ENCODE peak calls at places on chromosomes 3 and 15, in seven cellular contexts. Y is fibroblast of lung, S is neuronal stem cell, H is PC-3, V is heart right ventricle, Q is IMR-90, W is GM12865. X is an unnamed sample.

GRCh38 chr3:104523136-104523535 is 843.6 kb upstream of the ALCAM start:
- DNase-seq in Y (no peak), S (no peak), H (no peak), V (no peak), Q (no peak), W (peak), X (no peak)

GRCh38 chr15:70284438-70285214 is 186.9 kb upstream of the TLE3 start:
- DNase-seq in Y (no peak), S (no peak), H (no peak), V (peak), Q (no peak), W (no peak), X (no peak)

GRCh38 chr15:32952901-32953889 is 235.4 kb downstream of the GREM1 start:
- DNase-seq in Y (peak), S (no peak), H (no peak), V (no peak), Q (peak), W (no peak), X (no peak)

GRCh38 chr3:136232413-136232812 is 17.7 kb upstream of the PCCB start:
- DNase-seq in Y (no peak), S (no peak), H (no peak), V (no peak), Q (peak), W (no peak), X (no peak)

GRCh38 chr3:157093096-157093495 is 66.9 kb downstream of the CCNL1 start:
- DNase-seq in Y (no peak), S (no peak), H (no peak), V (no peak), Q (no peak), W (peak), X (no peak)

GRCh38 chr3:29486087-29486486 is 205.2 kb downstream of the RBMS3 start:
- DNase-seq in Y (peak), S (no peak), H (peak), V (no peak), Q (peak), W (peak), X (no peak)

GRCh38 chr3:30638685-30639412 is 32.4 kb downstream of the TGFBR2 start:
- DNase-seq in Y (no peak), S (no peak), H (no peak), V (peak), Q (no peak), W (no peak), X (no peak)

GRCh38 chr3:12049675-12050074 is 45.5 kb downstream of the SYN2 start:
- DNase-seq in Y (peak), S (no peak), H (peak), V (no peak), Q (peak), W (no peak), X (no peak)

DNA sequence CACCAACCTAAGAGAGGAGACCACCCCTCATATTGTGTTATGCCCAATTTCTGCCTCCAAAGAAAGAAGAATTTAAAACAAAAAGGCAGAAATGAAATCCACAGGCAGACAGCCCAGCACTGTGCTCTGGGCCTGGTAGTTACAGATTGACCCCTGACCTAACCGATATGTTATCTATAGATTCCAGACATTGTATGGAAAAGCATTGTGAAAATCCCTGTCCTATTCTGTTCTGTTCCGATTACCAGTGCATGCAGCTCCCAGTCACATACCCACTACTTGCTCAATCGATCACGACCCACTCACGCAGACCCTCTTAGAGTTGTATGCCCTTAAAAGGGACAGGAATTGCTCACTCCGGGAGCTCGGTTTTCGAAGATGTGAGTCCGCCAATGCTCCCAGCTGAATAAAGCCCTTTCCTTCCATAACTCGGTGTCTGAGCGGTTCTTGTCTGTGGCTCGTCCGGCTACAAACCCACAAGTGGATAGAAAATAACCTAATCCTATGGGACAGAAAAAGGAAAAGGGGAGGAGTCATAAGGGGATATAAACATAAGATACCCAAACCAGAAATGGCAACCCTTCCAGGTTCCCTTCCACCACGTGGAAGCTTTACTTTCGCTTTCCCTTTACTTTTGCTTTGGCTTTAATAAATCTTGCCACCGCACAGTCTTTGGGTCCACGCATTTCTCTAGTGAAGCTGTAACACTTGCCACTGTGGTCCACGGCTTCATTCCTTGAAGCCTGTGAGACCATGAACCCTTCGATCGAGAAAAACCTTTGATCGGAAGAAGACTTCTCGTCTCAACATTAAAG is 1.7 kb upstream of the CFAP91 start:
- DNase-seq in Y (no peak), S (no peak), H (no peak), V (no peak), Q (no peak), W (peak), X (no peak)
- H3K4me3 ChIP-seq in Y (no peak), S (no peak), H (no peak), V (no peak), Q (no peak), W (no peak), X (no peak)

DNA sequence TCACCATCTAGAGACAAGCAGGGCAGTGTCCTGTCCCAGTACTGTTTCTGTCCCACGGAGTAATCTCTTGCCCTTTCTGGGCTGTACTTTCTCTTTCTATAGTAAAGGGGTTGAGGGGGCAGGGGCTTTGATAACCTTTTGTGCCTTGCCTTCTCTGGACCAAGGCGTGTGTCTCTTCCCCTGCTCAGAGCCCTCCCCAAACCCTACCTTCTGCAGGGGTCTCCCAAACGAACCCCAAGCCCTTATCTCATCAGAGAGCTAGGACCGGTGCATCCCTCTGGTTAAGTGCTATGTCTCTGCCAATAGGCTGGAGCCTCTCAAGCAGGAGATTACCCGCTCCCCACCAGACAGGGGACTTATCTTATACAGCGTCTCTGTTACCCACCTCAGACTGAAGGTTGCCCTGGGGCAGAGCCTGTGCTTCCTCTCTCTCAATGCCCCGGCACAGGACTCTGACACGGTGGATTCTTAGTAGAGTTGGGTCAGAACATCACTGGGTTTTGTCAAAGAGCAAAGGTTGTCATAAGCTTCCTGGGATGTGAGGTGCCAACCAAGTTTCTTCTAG is 2.9 kb downstream of the PLEKHO2 start:
- DNase-seq in Y (no peak), S (no peak), H (no peak), V (no peak), Q (no peak), W (peak), X (no peak)
- H3K4me3 ChIP-seq in Y (peak), S (no peak), H (no peak), V (peak), Q (peak), W (peak), X (no peak)

DNA sequence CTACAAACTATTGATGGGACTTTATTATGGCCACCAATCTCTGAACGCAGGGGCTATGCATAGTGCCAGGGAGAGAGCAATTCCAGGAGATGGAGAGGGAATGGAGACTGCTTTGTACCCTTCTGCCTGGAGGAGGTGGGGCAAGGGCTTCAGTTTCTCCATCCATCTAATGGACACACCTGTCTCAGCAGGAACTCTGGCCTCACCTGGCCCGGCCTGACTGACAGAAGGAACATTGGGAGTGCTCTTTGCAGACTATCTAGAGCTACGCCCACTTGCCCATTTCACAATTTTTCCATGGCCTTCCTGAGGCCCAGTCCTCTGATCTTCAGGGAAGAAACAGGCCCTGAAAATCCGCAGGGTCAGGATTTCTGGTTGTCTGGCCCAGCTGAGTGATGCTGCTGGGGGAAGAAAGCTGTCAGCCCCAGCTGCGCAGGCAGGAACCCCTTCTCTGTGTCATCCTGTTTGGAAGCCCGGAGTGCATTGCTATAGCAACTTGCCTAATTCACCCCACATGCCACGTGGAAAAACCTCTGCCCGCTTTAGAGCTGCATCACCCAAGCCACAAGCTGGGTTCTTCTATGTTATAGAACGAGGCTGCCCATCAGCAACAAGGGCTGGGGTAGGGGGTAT is 6.4 kb downstream of the ITGA11 start:
- DNase-seq in Y (no peak), S (no peak), H (no peak), V (no peak), Q (no peak), W (no peak), X (no peak)
- H3K4me3 ChIP-seq in Y (no peak), S (no peak), H (no peak), V (no peak), Q (no peak), W (no peak), X (no peak)

GRCh38 chr3:184296616-184297015 is 2.4 kb upstream of the PSMD2 start:
- DNase-seq in Y (no peak), S (no peak), H (no peak), V (no peak), Q (no peak), W (no peak), X (no peak)

GRCh38 chr3:184299488-184300376 is 691 bp downstream of the PSMD2 start:
- DNase-seq in Y (peak), S (no peak), H (peak), V (no peak), Q (peak), W (no peak), X (no peak)

GRCh38 chr3:184295771-184296170 is 3.3 kb upstream of the PSMD2 start:
- DNase-seq in Y (no peak), S (no peak), H (no peak), V (no peak), Q (no peak), W (no peak), X (no peak)

GRCh38 chr3:184298759-184299487 is at the start of gene PSMD2:
- DNase-seq in Y (peak), S (peak), H (peak), V (peak), Q (peak), W (peak), X (peak)

GRCh38 chr3:184300377-184300717 is 1.3 kb downstream of the PSMD2 start:
- DNase-seq in Y (no peak), S (no peak), H (peak), V (no peak), Q (peak), W (no peak), X (no peak)
- H3K4me3 ChIP-seq in Y (peak), S (no peak), H (peak), V (peak), Q (peak), W (peak), X (peak)